ENCODE peak calls at places on chromosomes 6 and 20, in eight cellular contexts. U is left lung, E is Panc1, P is heart left ventricle, X is progenitor cell of endocrine pancreas, D is colonic mucosa, R is brain microvascular endothelial cell, M is neural crest cell. H is an unnamed sample.

GRCh38 chr6:134376785-134377184 is 58.9 kb upstream of the SGK1 start:
- DNase-seq in U (no peak), E (no peak), P (no peak), X (no peak), D (no peak), R (no peak), M (no peak), H (no peak)

GRCh38 chr20:10715035-10715434 is 41.2 kb upstream of the JAG1 start:
- DNase-seq in U (no peak), E (no peak), P (no peak), X (no peak), D (no peak), R (peak), M (no peak), H (no peak)

GRCh38 chr6:165729307-165729936 is 66.4 kb upstream of the PDE10A start:
- DNase-seq in U (no peak), E (peak), P (no peak), X (no peak), D (peak), R (peak), M (peak), H (no peak)

GRCh38 chr6:431986-432385 is 40.4 kb downstream of the IRF4 start:
- DNase-seq in U (no peak), E (no peak), P (no peak), X (no peak), D (no peak), R (no peak), M (no peak), H (no peak)

GRCh38 chr6:14123331-14124105 is 5.9 kb downstream of the CD83 start:
- DNase-seq in U (no peak), E (no peak), P (no peak), X (no peak), D (no peak), R (peak), M (no peak), H (no peak)

GRCh38 chr20:38842017-38842416 is 36.5 kb downstream of the PPP1R16B start:
- DNase-seq in U (no peak), E (no peak), P (no peak), X (no peak), D (no peak), R (no peak), M (no peak), H (no peak)

GRCh38 chr20:10857362-10858070 is 183.7 kb upstream of the JAG1 start:
- DNase-seq in U (peak), E (no peak), P (no peak), X (no peak), D (peak), R (peak), M (no peak), H (no peak)

GRCh38 chr6:19796452-19796851 is 40.7 kb upstream of the ID4 start:
- DNase-seq in U (no peak), E (no peak), P (no peak), X (no peak), D (no peak), R (no peak), M (no peak), H (no peak)

GRCh38 chr20:34045294-34045693 is 51.6 kb downstream of the RALY start:
- DNase-seq in U (no peak), E (no peak), P (no peak), X (no peak), D (peak), R (no peak), M (no peak), H (no peak)

GRCh38 chr6:101666256-101666655 is 272.7 kb downstream of the GRIK2 start:
- DNase-seq in U (no peak), E (peak), P (no peak), X (no peak), D (no peak), R (peak), M (no peak), H (no peak)

GRCh38 chr6:37487891-37488290 is 11.8 kb downstream of the CCDC167 start:
- DNase-seq in U (no peak), E (no peak), P (no peak), X (no peak), D (no peak), R (no peak), M (no peak), H (no peak)

DNA sequence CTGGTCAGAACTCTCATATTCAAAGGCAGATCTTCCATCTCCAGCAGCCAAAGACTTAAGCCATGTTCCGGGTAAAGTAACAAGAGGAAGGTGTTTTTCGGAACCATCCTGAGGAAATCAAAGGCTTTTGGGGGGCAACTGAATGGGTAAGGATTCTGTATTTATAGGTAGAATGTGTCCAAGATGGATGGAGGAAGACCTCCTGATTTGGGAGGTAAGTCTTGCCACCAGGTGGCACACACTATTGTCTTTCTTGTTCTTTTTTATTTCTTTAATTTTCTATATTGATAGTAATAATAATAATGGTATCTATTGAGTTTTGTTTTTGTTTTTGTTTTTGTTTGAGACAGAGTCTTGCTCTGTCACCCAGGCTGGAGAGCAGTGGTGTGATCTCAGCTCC is 53.0 kb upstream of the UBR2 start:
- DNase-seq in U (no peak), E (no peak), P (no peak), X (no peak), D (no peak), R (no peak), M (no peak), H (no peak)
- TF ChIP-seq CTCF in U (no peak), E (peak), P (no peak), X (no peak), D (no peak), R (no peak), M (no peak), H (no peak)

DNA sequence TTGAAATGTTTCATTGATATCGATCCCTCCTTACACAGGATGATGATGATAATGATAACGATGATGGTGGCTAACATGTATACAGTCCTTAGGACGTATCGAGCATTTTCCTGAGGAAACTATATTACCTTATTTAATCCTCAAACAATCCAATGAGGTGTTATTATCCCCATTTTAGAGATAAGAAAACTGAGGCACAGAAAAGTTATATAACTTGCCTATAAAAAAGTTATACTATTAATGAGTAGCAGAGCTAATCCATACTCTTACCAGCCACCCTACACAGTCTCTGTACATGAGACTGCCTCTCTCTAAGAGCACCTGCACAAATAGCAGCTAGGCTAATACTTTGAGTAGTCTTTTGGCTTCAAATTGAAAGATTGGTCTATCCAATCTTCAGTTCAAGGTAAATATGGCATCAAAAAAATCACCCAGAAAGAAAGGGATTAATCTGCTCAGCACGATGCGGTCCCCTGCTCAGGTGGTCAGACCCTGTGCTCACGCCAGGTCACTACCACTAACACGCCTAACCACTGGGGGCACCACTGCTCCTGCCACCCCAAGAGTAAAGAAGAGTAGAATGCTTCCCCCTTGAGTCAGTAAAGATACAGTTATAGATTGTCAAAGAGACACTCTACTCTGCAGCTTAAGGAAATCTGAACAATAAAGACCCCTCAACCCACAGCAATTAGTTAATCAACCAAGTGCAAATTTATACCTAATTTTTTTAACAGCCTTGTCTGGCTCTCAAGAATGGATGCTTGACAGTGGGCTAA is 15.0 kb downstream of the GABBR1 start:
- DNase-seq in U (no peak), E (no peak), P (no peak), X (no peak), D (no peak), R (no peak), M (no peak), H (no peak)
- TF ChIP-seq CTCF in U (no peak), E (peak), P (no peak), X (peak), D (no peak), R (peak), M (peak), H (peak)

GRCh38 chr6:77017537-77017936 is 445.8 kb downstream of the HTR1B start:
- DNase-seq in U (no peak), E (no peak), P (no peak), X (no peak), D (no peak), R (no peak), M (no peak), H (no peak)

GRCh38 chr6:77025824-77026223 is 437.5 kb downstream of the HTR1B start:
- DNase-seq in U (no peak), E (no peak), P (no peak), X (no peak), D (no peak), R (no peak), M (no peak), H (no peak)

GRCh38 chr6:77021778-77022177 is 441.5 kb downstream of the HTR1B start:
- DNase-seq in U (no peak), E (no peak), P (no peak), X (no peak), D (no peak), R (no peak), M (no peak), H (no peak)

GRCh38 chr6:77019081-77019480 is 444.2 kb downstream of the HTR1B start:
- DNase-seq in U (no peak), E (no peak), P (no peak), X (no peak), D (no peak), R (peak), M (no peak), H (no peak)

DNA sequence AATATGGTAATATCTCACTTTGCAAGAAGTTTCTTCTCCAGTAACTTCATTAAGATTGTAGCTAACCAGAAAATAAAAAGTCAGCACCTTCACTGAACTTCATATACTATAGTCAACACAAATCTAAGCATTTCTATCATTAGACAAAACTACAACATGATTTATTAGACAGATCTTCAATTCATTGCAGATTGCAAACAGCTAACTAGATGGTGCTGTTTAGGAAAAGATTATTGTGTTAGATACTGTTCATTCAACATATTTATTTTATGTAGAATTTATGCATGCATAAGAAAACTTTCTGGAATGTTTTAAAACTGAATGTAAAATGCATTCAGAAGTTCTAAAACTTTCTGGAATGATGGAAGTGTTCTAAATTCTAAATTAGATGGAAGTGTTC is 442.1 kb downstream of the HTR1B start:
- DNase-seq in U (no peak), E (no peak), P (no peak), X (no peak), D (no peak), R (no peak), M (no peak), H (no peak)
- TF ChIP-seq CTCF in U (no peak), E (no peak), P (no peak), X (no peak), D (no peak), R (no peak), M (no peak), H (no peak)

GRCh38 chr20:62515826-62516225 is 40.0 kb upstream of the GATA5 start:
- DNase-seq in U (no peak), E (no peak), P (no peak), X (no peak), D (no peak), R (no peak), M (no peak), H (no peak)

GRCh38 chr20:62515280-62515679 is 39.5 kb upstream of the GATA5 start:
- DNase-seq in U (no peak), E (no peak), P (no peak), X (no peak), D (no peak), R (no peak), M (no peak), H (no peak)

GRCh38 chr20:62517168-62517567 is 41.4 kb upstream of the GATA5 start:
- DNase-seq in U (no peak), E (no peak), P (no peak), X (no peak), D (no peak), R (no peak), M (no peak), H (no peak)

GRCh38 chr20:62517901-62518610 is 42.3 kb upstream of the GATA5 start:
- DNase-seq in U (no peak), E (no peak), P (no peak), X (no peak), D (no peak), R (no peak), M (no peak), H (no peak)

GRCh38 chr20:62516345-62516744 is 40.5 kb upstream of the GATA5 start:
- DNase-seq in U (no peak), E (no peak), P (no peak), X (no peak), D (no peak), R (no peak), M (no peak), H (no peak)
- TF ChIP-seq CTCF in U (no peak), E (peak), P (peak), X (peak), D (no peak), R (peak), M (peak), H (peak)

DNA sequence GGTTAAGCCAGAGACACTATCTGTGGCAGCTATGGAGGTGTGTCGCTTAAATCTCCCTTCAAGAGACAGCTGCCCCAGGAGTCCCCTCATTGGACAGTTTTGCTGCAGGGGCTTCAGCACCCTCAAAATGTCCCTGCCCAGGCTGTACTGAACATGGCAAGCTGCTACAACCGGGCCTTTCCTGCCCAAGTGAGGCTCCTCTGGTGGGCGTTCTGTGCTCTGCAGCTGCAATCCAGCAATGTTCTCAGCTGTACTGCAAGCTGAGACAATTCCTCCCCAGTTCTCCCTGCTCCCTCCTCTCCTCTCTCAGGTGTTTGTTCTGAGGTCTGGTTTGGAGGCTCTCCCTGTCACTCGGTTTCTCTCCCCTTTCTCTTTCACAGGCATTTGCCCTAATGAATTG is 190.8 kb upstream of the LAMP5 start:
- DNase-seq in U (no peak), E (no peak), P (no peak), X (peak), D (no peak), R (no peak), M (no peak), H (no peak)
- TF ChIP-seq CTCF in U (peak), E (peak), P (no peak), X (peak), D (no peak), R (peak), M (peak), H (peak)

H was measured in type B pancreatic cell.